ENCODE peak calls at places on chromosomes 12 and 14, in eight cellular contexts. One of them, this sample, is unnamed.

GRCh38 chr12:114638790-114639435 is 45.1 kb downstream of the TBX3 start:
- DNase-seq in NCI-H1092 treated with DMSO at 0.1 percent for 48 hours: no peak
- DNase-seq in nucleus accumbens: no peak
- DNase-seq in glutamatergic neuron: no peak
- DNase-seq in cardiac septum: no peak
- DNase-seq in HuH-7: no peak
- DNase-seq in type B pancreatic cell: no peak
- DNase-seq in EL: no peak
- DNase-seq in this sample: no peak

GRCh38 chr14:52355016-52355430 is 40.9 kb downstream of the PTGER2 start:
- DNase-seq in NCI-H1092 treated with DMSO at 0.1 percent for 48 hours: no peak
- DNase-seq in nucleus accumbens: no peak
- DNase-seq in glutamatergic neuron: no peak
- DNase-seq in cardiac septum: no peak
- DNase-seq in HuH-7: no peak
- DNase-seq in type B pancreatic cell: no peak
- DNase-seq in EL: peak; percentile 93
- DNase-seq in this sample: no peak

GRCh38 chr12:64806173-64806572 is 18.3 kb upstream of the TBC1D30 start:
- DNase-seq in NCI-H1092 treated with DMSO at 0.1 percent for 48 hours: no peak
- DNase-seq in nucleus accumbens: no peak
- DNase-seq in glutamatergic neuron: no peak
- DNase-seq in cardiac septum: no peak
- DNase-seq in HuH-7: no peak
- DNase-seq in type B pancreatic cell: no peak
- DNase-seq in EL: no peak
- DNase-seq in this sample: no peak

GRCh38 chr14:104206281-104206904 is 68.0 kb downstream of the KIF26A start:
- DNase-seq in NCI-H1092 treated with DMSO at 0.1 percent for 48 hours: peak; percentile 71
- DNase-seq in nucleus accumbens: no peak
- DNase-seq in glutamatergic neuron: no peak
- DNase-seq in cardiac septum: no peak
- DNase-seq in HuH-7: no peak
- DNase-seq in type B pancreatic cell: no peak
- DNase-seq in EL: no peak
- DNase-seq in this sample: peak; percentile 71

GRCh38 chr12:62785941-62786559 is 148.9 kb downstream of the PPM1H start:
- DNase-seq in NCI-H1092 treated with DMSO at 0.1 percent for 48 hours: peak; percentile 9
- DNase-seq in nucleus accumbens: no peak
- DNase-seq in glutamatergic neuron: peak; percentile 69
- DNase-seq in cardiac septum: no peak
- DNase-seq in HuH-7: no peak
- DNase-seq in type B pancreatic cell: no peak
- DNase-seq in EL: peak; percentile 92
- DNase-seq in this sample: no peak

GRCh38 chr12:99946131-99946530 is 38.6 kb downstream of the ANKS1B start:
- DNase-seq in NCI-H1092 treated with DMSO at 0.1 percent for 48 hours: no peak
- DNase-seq in nucleus accumbens: no peak
- DNase-seq in glutamatergic neuron: no peak
- DNase-seq in cardiac septum: no peak
- DNase-seq in HuH-7: no peak
- DNase-seq in type B pancreatic cell: no peak
- DNase-seq in EL: no peak
- DNase-seq in this sample: no peak

GRCh38 chr14:61101803-61102548 is 120.9 kb downstream of the SLC38A6 start:
- DNase-seq in NCI-H1092 treated with DMSO at 0.1 percent for 48 hours: no peak
- DNase-seq in nucleus accumbens: no peak
- DNase-seq in glutamatergic neuron: no peak
- DNase-seq in cardiac septum: no peak
- DNase-seq in HuH-7: no peak
- DNase-seq in type B pancreatic cell: no peak
- DNase-seq in EL: no peak
- DNase-seq in this sample: no peak

GRCh38 chr12:107127482-107128185 is 34.3 kb upstream of the CRY1 start:
- DNase-seq in NCI-H1092 treated with DMSO at 0.1 percent for 48 hours: peak; percentile 9
- DNase-seq in nucleus accumbens: no peak
- DNase-seq in glutamatergic neuron: no peak
- DNase-seq in cardiac septum: no peak
- DNase-seq in HuH-7: no peak
- DNase-seq in type B pancreatic cell: no peak
- DNase-seq in EL: no peak
- DNase-seq in this sample: no peak

GRCh38 chr14:92040431-92041040 is 677 bp upstream of the TRIP11 start:
- DNase-seq in NCI-H1092 treated with DMSO at 0.1 percent for 48 hours: peak; percentile 70
- DNase-seq in nucleus accumbens: no peak
- DNase-seq in glutamatergic neuron: no peak
- DNase-seq in cardiac septum: no peak
- DNase-seq in HuH-7: peak; percentile 25
- DNase-seq in type B pancreatic cell: no peak
- DNase-seq in EL: peak; percentile 33
- DNase-seq in this sample: peak; percentile 47

GRCh38 chr12:54277823-54278276 is 2.1 kb downstream of the CBX5 start:
- DNase-seq in NCI-H1092 treated with DMSO at 0.1 percent for 48 hours: no peak
- DNase-seq in nucleus accumbens: no peak
- DNase-seq in glutamatergic neuron: no peak
- DNase-seq in cardiac septum: no peak
- DNase-seq in HuH-7: no peak
- DNase-seq in type B pancreatic cell: no peak
- DNase-seq in EL: peak; percentile 78
- DNase-seq in this sample: no peak

GRCh38 chr12:15304296-15304695 is 18.0 kb upstream of the PTPRO start:
- DNase-seq in NCI-H1092 treated with DMSO at 0.1 percent for 48 hours: no peak
- DNase-seq in nucleus accumbens: no peak
- DNase-seq in glutamatergic neuron: no peak
- DNase-seq in cardiac septum: no peak
- DNase-seq in HuH-7: no peak
- DNase-seq in type B pancreatic cell: no peak
- DNase-seq in EL: no peak
- DNase-seq in this sample: no peak

GRCh38 chr14:87391066-87391465 is 601.9 kb downstream of the GALC start:
- DNase-seq in NCI-H1092 treated with DMSO at 0.1 percent for 48 hours: no peak
- DNase-seq in nucleus accumbens: no peak
- DNase-seq in glutamatergic neuron: no peak
- DNase-seq in cardiac septum: no peak
- DNase-seq in HuH-7: no peak
- DNase-seq in type B pancreatic cell: no peak
- DNase-seq in EL: no peak
- DNase-seq in this sample: no peak

GRCh38 chr12:117497407-117497806 is 136.0 kb upstream of the NOS1 start:
- DNase-seq in NCI-H1092 treated with DMSO at 0.1 percent for 48 hours: no peak
- DNase-seq in nucleus accumbens: no peak
- DNase-seq in glutamatergic neuron: no peak
- DNase-seq in cardiac septum: no peak
- DNase-seq in HuH-7: no peak
- DNase-seq in type B pancreatic cell: no peak
- DNase-seq in EL: no peak
- DNase-seq in this sample: no peak

GRCh38 chr12:78864483-78865296 is at the start of gene SYT1:
- DNase-seq in NCI-H1092 treated with DMSO at 0.1 percent for 48 hours: peak; percentile 93
- DNase-seq in nucleus accumbens: no peak
- DNase-seq in glutamatergic neuron: peak; percentile 91
- DNase-seq in cardiac septum: no peak
- DNase-seq in HuH-7: peak; percentile 17
- DNase-seq in type B pancreatic cell: peak; percentile 85
- DNase-seq in EL: peak; percentile 87
- DNase-seq in this sample: peak; percentile 92

GRCh38 chr12:5210179-5210917 is 166.7 kb downstream of the KCNA5 start:
- DNase-seq in NCI-H1092 treated with DMSO at 0.1 percent for 48 hours: no peak
- DNase-seq in nucleus accumbens: no peak
- DNase-seq in glutamatergic neuron: no peak
- DNase-seq in cardiac septum: no peak
- DNase-seq in HuH-7: no peak
- DNase-seq in type B pancreatic cell: no peak
- DNase-seq in EL: no peak
- DNase-seq in this sample: no peak

GRCh38 chr12:8629486-8630033 is 16.9 kb upstream of the AICDA start:
- DNase-seq in NCI-H1092 treated with DMSO at 0.1 percent for 48 hours: no peak
- DNase-seq in nucleus accumbens: no peak
- DNase-seq in glutamatergic neuron: no peak
- DNase-seq in cardiac septum: no peak
- DNase-seq in HuH-7: no peak
- DNase-seq in type B pancreatic cell: no peak
- DNase-seq in EL: peak; percentile 11
- DNase-seq in this sample: no peak

GRCh38 chr12:120720234-120720968 is 5.2 kb upstream of the ACADS start:
- DNase-seq in NCI-H1092 treated with DMSO at 0.1 percent for 48 hours: no peak
- DNase-seq in nucleus accumbens: no peak
- DNase-seq in glutamatergic neuron: no peak
- DNase-seq in cardiac septum: no peak
- DNase-seq in HuH-7: no peak
- DNase-seq in type B pancreatic cell: no peak
- DNase-seq in EL: peak; percentile 51
- DNase-seq in this sample: no peak

GRCh38 chr12:71504471-71504852 is 64.9 kb downstream of the LGR5 start:
- DNase-seq in NCI-H1092 treated with DMSO at 0.1 percent for 48 hours: no peak
- DNase-seq in nucleus accumbens: no peak
- DNase-seq in glutamatergic neuron: peak; percentile 25
- DNase-seq in cardiac septum: no peak
- DNase-seq in HuH-7: no peak
- DNase-seq in type B pancreatic cell: no peak
- DNase-seq in EL: no peak
- DNase-seq in this sample: no peak

GRCh38 chr14:21300892-21301291 is 21.0 kb downstream of the RPGRIP1 start:
- DNase-seq in NCI-H1092 treated with DMSO at 0.1 percent for 48 hours: peak; percentile 74
- DNase-seq in nucleus accumbens: no peak
- DNase-seq in glutamatergic neuron: peak; percentile 63
- DNase-seq in cardiac septum: no peak
- DNase-seq in HuH-7: peak; percentile 31
- DNase-seq in type B pancreatic cell: no peak
- DNase-seq in EL: no peak
- DNase-seq in this sample: peak; percentile 83

GRCh38 chr12:57233357-57234232 is 4.1 kb downstream of the SHMT2 start:
- DNase-seq in NCI-H1092 treated with DMSO at 0.1 percent for 48 hours: no peak
- DNase-seq in nucleus accumbens: no peak
- DNase-seq in glutamatergic neuron: no peak
- DNase-seq in cardiac septum: no peak
- DNase-seq in HuH-7: no peak
- DNase-seq in type B pancreatic cell: no peak
- DNase-seq in EL: no peak
- DNase-seq in this sample: no peak

GRCh38 chr12:113899042-113899843 is 66.9 kb downstream of the RBM19 start:
- DNase-seq in NCI-H1092 treated with DMSO at 0.1 percent for 48 hours: peak; percentile 44
- DNase-seq in nucleus accumbens: no peak
- DNase-seq in glutamatergic neuron: no peak
- DNase-seq in cardiac septum: no peak
- DNase-seq in HuH-7: no peak
- DNase-seq in type B pancreatic cell: no peak
- DNase-seq in EL: no peak
- DNase-seq in this sample: no peak

GRCh38 chr14:63918411-63918810 is 65.6 kb downstream of the SYNE2 start:
- DNase-seq in NCI-H1092 treated with DMSO at 0.1 percent for 48 hours: no peak
- DNase-seq in nucleus accumbens: no peak
- DNase-seq in glutamatergic neuron: no peak
- DNase-seq in cardiac septum: no peak
- DNase-seq in HuH-7: no peak
- DNase-seq in type B pancreatic cell: no peak
- DNase-seq in EL: no peak
- DNase-seq in this sample: no peak

GRCh38 chr14:41642402-41643195 is 35.9 kb downstream of the LRFN5 start:
- DNase-seq in NCI-H1092 treated with DMSO at 0.1 percent for 48 hours: no peak
- DNase-seq in nucleus accumbens: no peak
- DNase-seq in glutamatergic neuron: no peak
- DNase-seq in cardiac septum: no peak
- DNase-seq in HuH-7: no peak
- DNase-seq in type B pancreatic cell: no peak
- DNase-seq in EL: no peak
- DNase-seq in this sample: no peak

GRCh38 chr14:73744874-73745529 is 30.8 kb upstream of the PNMA1 start:
- DNase-seq in NCI-H1092 treated with DMSO at 0.1 percent for 48 hours: no peak
- DNase-seq in nucleus accumbens: no peak
- DNase-seq in glutamatergic neuron: no peak
- DNase-seq in cardiac septum: no peak
- DNase-seq in HuH-7: no peak
- DNase-seq in type B pancreatic cell: no peak
- DNase-seq in EL: no peak
- DNase-seq in this sample: no peak